ENCODE peak calls at places on chromosome 12, in four cellular contexts. One of them, this sample, is unnamed.

GRCh38 chr12:94987806-94988205 is 15.7 kb downstream of the NDUFA12 start:
- DNase-seq in HCT116: no peak
- DNase-seq in GM12865: no peak
- DNase-seq in substantia nigra: no peak
- DNase-seq in this sample: no peak

GRCh38 chr12:19525236-19525635 is 85.9 kb downstream of the AEBP2 start:
- DNase-seq in HCT116: no peak
- DNase-seq in GM12865: no peak
- DNase-seq in substantia nigra: no peak
- DNase-seq in this sample: peak; percentile 46

GRCh38 chr12:17992002-17992656 is 97.9 kb downstream of the RERGL start:
- DNase-seq in HCT116: peak; percentile 28
- DNase-seq in GM12865: peak; percentile 63
- DNase-seq in substantia nigra: peak; percentile 2
- DNase-seq in this sample: peak; percentile 67

GRCh38 chr12:115960-116915 is 49.7 kb downstream of the IQSEC3 start:
- DNase-seq in HCT116: no peak
- DNase-seq in GM12865: no peak
- DNase-seq in substantia nigra: no peak
- DNase-seq in this sample: no peak

GRCh38 chr12:110846615-110847566 is at the start of gene CCDC63:
- DNase-seq in HCT116: peak; percentile 68
- DNase-seq in GM12865: peak; percentile 56
- DNase-seq in substantia nigra: no peak
- DNase-seq in this sample: peak; percentile 49

GRCh38 chr12:117035287-117035686 is 63.9 kb downstream of the TESC start:
- DNase-seq in HCT116: no peak
- DNase-seq in GM12865: no peak
- DNase-seq in substantia nigra: no peak
- DNase-seq in this sample: no peak

GRCh38 chr12:47276253-47277070 is 196.7 kb upstream of the AMIGO2 start:
- DNase-seq in HCT116: no peak
- DNase-seq in GM12865: peak; percentile 81
- DNase-seq in substantia nigra: no peak
- DNase-seq in this sample: peak; percentile 63

GRCh38 chr12:3725267-3726115 is 27.4 kb downstream of the CRACR2A start:
- DNase-seq in HCT116: no peak
- DNase-seq in GM12865: no peak
- DNase-seq in substantia nigra: no peak
- DNase-seq in this sample: peak; percentile 12

GRCh38 chr12:18432211-18432610 is 170.9 kb downstream of the PIK3C2G start:
- DNase-seq in HCT116: no peak
- DNase-seq in GM12865: no peak
- DNase-seq in substantia nigra: no peak
- DNase-seq in this sample: no peak

GRCh38 chr12:44674866-44675265 is 201.2 kb downstream of the NELL2 start:
- DNase-seq in HCT116: no peak
- DNase-seq in GM12865: no peak
- DNase-seq in substantia nigra: no peak
- DNase-seq in this sample: no peak

GRCh38 chr12:28237423-28237822 is 47.2 kb downstream of the CCDC91 start:
- DNase-seq in HCT116: no peak
- DNase-seq in GM12865: no peak
- DNase-seq in substantia nigra: no peak
- DNase-seq in this sample: peak; percentile 21

GRCh38 chr12:94875525-94875924 is 128.0 kb downstream of the NDUFA12 start:
- DNase-seq in HCT116: peak; percentile 65
- DNase-seq in GM12865: peak; percentile 91
- DNase-seq in substantia nigra: no peak
- DNase-seq in this sample: peak; percentile 41

GRCh38 chr12:109881752-109882151 is 1.4 kb upstream of the GLTP start:
- DNase-seq in HCT116: no peak
- DNase-seq in GM12865: no peak
- DNase-seq in substantia nigra: no peak
- DNase-seq in this sample: peak; percentile 42

GRCh38 chr12:116910645-116911449 is at the start of gene FBXW8:
- DNase-seq in HCT116: peak; percentile 48
- DNase-seq in GM12865: peak; percentile 83
- DNase-seq in substantia nigra: peak; percentile 12
- DNase-seq in this sample: peak; percentile 85

GRCh38 chr12:15044461-15044860 is 71.6 kb downstream of the PDE6H start:
- DNase-seq in HCT116: no peak
- DNase-seq in GM12865: no peak
- DNase-seq in substantia nigra: no peak
- DNase-seq in this sample: no peak

GRCh38 chr12:118120579-118121363 is 15.2 kb upstream of the PEBP1 start:
- DNase-seq in HCT116: no peak
- DNase-seq in GM12865: peak; percentile 82
- DNase-seq in substantia nigra: peak; percentile 53
- DNase-seq in this sample: peak; percentile 81

GRCh38 chr12:40446385-40446784 is 221.6 kb downstream of the LRRK2 start:
- DNase-seq in HCT116: peak; percentile 3
- DNase-seq in GM12865: peak; percentile 42
- DNase-seq in substantia nigra: no peak
- DNase-seq in this sample: peak; percentile 17

GRCh38 chr12:46303039-46303666 is 34.3 kb upstream of the SLC38A1 start:
- DNase-seq in HCT116: peak; percentile 18
- DNase-seq in GM12865: peak; percentile 62
- DNase-seq in substantia nigra: peak; percentile 1
- DNase-seq in this sample: peak; percentile 60

GRCh38 chr12:108237272-108237671 is 101.8 kb downstream of the CMKLR1 start:
- DNase-seq in HCT116: peak; percentile 40
- DNase-seq in GM12865: peak; percentile 8
- DNase-seq in substantia nigra: no peak
- DNase-seq in this sample: peak; percentile 39